ENCODE peak calls at places on chromosomes 1 and 21, in five cellular contexts. K, T, F, M and N are unnamed samples.
A peak's percentile ranks its signal among the peaks of the same experiment; 100 is the strongest.

GRCh38 chr1:85601930-85602329 is 21.4 kb downstream of the CCN1 start:
- DNase-seq in M (no peak), T (no peak), F (no peak), K (no peak), N (no peak)

GRCh38 chr1:193674292-193674944 is 488.0 kb upstream of the B3GALT2 start:
- DNase-seq in F (no peak), K (no peak), T (peak; percentile 65), M (no peak), N (no peak)

GRCh38 chr1:236759252-236759859 is 35.7 kb upstream of the MTR start:
- DNase-seq in F (peak; percentile 7), T (peak; percentile 42), M (peak; percentile 47), K (peak; percentile 51), N (peak; percentile 68)

GRCh38 chr1:221739677-221740025 is 2.2 kb downstream of the DUSP10 start:
- DNase-seq in K (no peak), T (no peak), M (no peak), F (no peak), N (no peak)

GRCh38 chr1:182835811-182836210 is 3.3 kb upstream of the DHX9 start:
- DNase-seq in T (no peak), F (no peak), K (no peak), M (no peak), N (no peak)

GRCh38 chr1:17587693-17588047 is 48.2 kb downstream of the ARHGEF10L start:
- DNase-seq in K (peak; percentile 16), F (no peak), T (peak; percentile 68), M (no peak), N (no peak)

GRCh38 chr1:200542162-200542561 is 78.4 kb downstream of the KIF14 start:
- DNase-seq in F (no peak), M (no peak), K (no peak), T (no peak), N (no peak)

GRCh38 chr1:201842472-201843020 is 13.6 kb downstream of the IPO9 start:
- DNase-seq in K (no peak), T (no peak), M (no peak), F (no peak), N (no peak)

GRCh38 chr1:85607126-85607912 is 26.8 kb downstream of the CCN1 start:
- DNase-seq in K (peak; percentile 92), F (no peak), M (no peak), T (peak; percentile 100), N (no peak)

GRCh38 chr1:199357591-199357990 is 669.9 kb upstream of the NR5A2 start:
- DNase-seq in F (no peak), M (no peak), K (no peak), T (no peak), N (no peak)

GRCh38 chr1:192053661-192054060 is 104.6 kb upstream of the RGS18 start:
- DNase-seq in M (no peak), F (no peak), T (no peak), K (no peak), N (no peak)

GRCh38 chr1:47915677-47916353 is 81.4 kb downstream of the TRABD2B start:
- DNase-seq in M (no peak), K (no peak), F (no peak), T (no peak), N (no peak)

GRCh38 chr1:226870323-226871046 is at the start of gene PSEN2:
- DNase-seq in T (peak; percentile 28), K (peak; percentile 61), M (peak; percentile 91), F (no peak), N (peak; percentile 89)

GRCh38 chr1:16167331-16168143 is 11.7 kb upstream of the EPHA2 start:
- DNase-seq in K (peak; percentile 74), M (peak; percentile 91), T (no peak), F (no peak), N (peak; percentile 77)

GRCh38 chr1:102498929-102499328 is 502.2 kb upstream of the OLFM3 start:
- DNase-seq in F (no peak), T (no peak), M (no peak), K (no peak), N (no peak)

GRCh38 chr1:193479187-193479586 is 292.8 kb upstream of the B3GALT2 start:
- DNase-seq in K (no peak), T (no peak), F (peak; percentile 81), M (no peak), N (no peak)

GRCh38 chr1:21661886-21662285 is 7.3 kb downstream of the RAP1GAP start:
- DNase-seq in K (no peak), F (no peak), T (no peak), M (no peak), N (no peak)

GRCh38 chr21:27268290-27268689 is 301.4 kb upstream of the ADAMTS5 start:
- DNase-seq in F (no peak), K (no peak), M (no peak), T (peak; percentile 57), N (no peak)

GRCh38 chr1:219163401-219163954 is 10.2 kb upstream of the LYPLAL1 start:
- DNase-seq in M (no peak), K (no peak), T (no peak), F (no peak), N (no peak)

GRCh38 chr1:159122005-159122621 is 45.5 kb upstream of the AIM2 start:
- DNase-seq in T (peak; percentile 29), M (no peak), F (peak; percentile 19), K (no peak), N (no peak)

GRCh38 chr1:48232722-48233121 is 10.2 kb downstream of the SLC5A9 start:
- DNase-seq in F (no peak), T (no peak), M (no peak), K (no peak), N (no peak)

GRCh38 chr1:67724928-67725560 is 40.0 kb downstream of the GADD45A start:
- DNase-seq in F (no peak), M (no peak), K (peak; percentile 51), T (peak; percentile 85), N (no peak)

GRCh38 chr1:50474859-50475809 is 51.9 kb upstream of the DMRTA2 start:
- DNase-seq in K (peak; percentile 37), T (peak; percentile 49), F (no peak), M (no peak), N (peak; percentile 10)

GRCh38 chr1:225840223-225840610 is 30.3 kb downstream of the EPHX1 start:
- DNase-seq in K (no peak), T (no peak), F (no peak), M (no peak), N (no peak)

GRCh38 chr1:225842074-225842473 is 32.1 kb downstream of the EPHX1 start:
- DNase-seq in K (no peak), M (no peak), F (no peak), T (no peak), N (no peak)

GRCh38 chr1:225835752-225836151 is 25.8 kb downstream of the EPHX1 start:
- DNase-seq in M (no peak), F (no peak), K (no peak), T (peak; percentile 17), N (no peak)

GRCh38 chr1:225840713-225841112 is 30.8 kb downstream of the EPHX1 start:
- DNase-seq in T (no peak), M (no peak), F (no peak), K (no peak), N (no peak)

DNA sequence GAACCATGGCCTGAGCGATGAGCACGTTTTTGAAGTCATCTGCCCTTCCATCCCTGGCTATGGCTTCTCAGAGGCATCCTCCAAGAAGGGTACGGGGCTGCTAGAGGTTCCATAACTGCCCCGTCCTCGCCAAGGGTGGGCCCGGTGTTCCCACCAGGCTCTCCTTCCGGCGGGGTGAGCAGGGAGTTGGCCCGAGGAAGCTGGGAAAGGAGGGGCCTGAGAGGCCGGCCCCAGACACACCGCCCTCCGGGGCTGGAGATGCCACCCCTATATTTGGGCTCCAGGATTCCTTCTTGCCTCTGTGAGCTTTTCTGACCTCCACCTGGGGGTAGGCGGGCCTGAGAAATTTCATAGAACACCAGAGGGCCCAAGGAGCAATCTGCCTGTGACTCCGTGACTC is 28.9 kb downstream of the EPHX1 start:
- DNase-seq in F (no peak), M (no peak), K (no peak), T (no peak), N (no peak)
- TF ChIP-seq BHLHE40 in F (no peak), M (no peak), K (no peak), T (no peak), N (no peak)

GRCh38 chr1:208691012-208691411 is 446.8 kb upstream of the PLXNA2 start:
- DNase-seq in M (no peak), F (no peak), T (no peak), K (no peak), N (no peak)
- TF ChIP-seq BHLHE40 in M (no peak), F (no peak), T (no peak), K (no peak), N (no peak)

GRCh38 chr1:157841708-157842107 is at the start of gene CD5L:
- DNase-seq in M (no peak), T (no peak), F (no peak), K (no peak), N (no peak)
- TF ChIP-seq BHLHE40 in M (no peak), T (no peak), F (no peak), K (no peak), N (no peak)

GRCh38 chr21:29627905-29628304 is 311.9 kb downstream of the GRIK1 start:
- DNase-seq in F (no peak), T (no peak), K (no peak), M (no peak), N (no peak)

GRCh38 chr21:29621525-29621924 is 318.3 kb downstream of the GRIK1 start:
- DNase-seq in M (no peak), F (no peak), K (no peak), T (no peak), N (no peak)

GRCh38 chr21:29624776-29625175 is 315.0 kb downstream of the GRIK1 start:
- DNase-seq in F (no peak), K (no peak), M (no peak), T (no peak), N (no peak)

GRCh38 chr21:29625990-29626389 is 313.8 kb downstream of the GRIK1 start:
- DNase-seq in F (no peak), T (no peak), K (no peak), M (no peak), N (no peak)

DNA sequence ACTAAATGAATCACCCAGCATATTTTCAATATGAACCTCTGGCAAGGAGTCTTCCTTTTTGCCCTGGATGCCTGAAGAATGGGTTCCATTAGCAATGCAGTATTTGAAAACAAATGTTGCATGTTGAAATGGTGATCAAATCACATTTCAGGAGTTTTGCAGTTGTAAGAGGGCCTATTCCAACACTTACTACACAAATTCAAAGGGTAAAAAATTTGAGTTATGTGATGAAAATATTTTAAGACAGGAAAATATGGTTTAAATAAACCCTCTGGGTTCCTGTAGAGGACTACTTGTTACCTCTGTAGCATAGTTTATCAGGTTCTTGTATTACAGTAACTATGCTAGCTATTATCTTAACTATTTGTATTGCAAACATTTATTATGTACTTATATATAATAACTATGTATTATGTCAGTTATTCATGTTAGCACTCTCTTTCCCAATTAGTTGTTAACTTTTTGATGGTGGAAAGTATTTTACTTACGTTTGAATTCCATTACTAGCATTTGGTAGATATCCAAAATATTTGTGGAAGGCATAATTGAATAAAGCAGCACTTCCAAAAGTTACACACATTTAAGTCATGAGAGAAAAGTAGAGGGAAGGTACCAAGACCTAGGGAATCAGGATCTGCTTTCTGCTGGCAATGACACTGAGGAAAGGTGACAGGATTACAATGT is 312.9 kb downstream of the GRIK1 start:
- DNase-seq in K (no peak), F (no peak), M (no peak), T (no peak), N (no peak)
- TF ChIP-seq BHLHE40 in K (no peak), F (no peak), M (no peak), T (no peak), N (no peak)

GRCh38 chr21:39676054-39676771 is 63.5 kb downstream of the B3GALT5 start:
- DNase-seq in T (no peak), M (no peak), F (peak; percentile 51), K (peak; percentile 45), N (no peak)
- TF ChIP-seq BHLHE40 in T (no peak), M (no peak), F (no peak), K (no peak), N (no peak)

GRCh38 chr1:112714313-112715263 is 544 bp downstream of the PPM1J start:
- DNase-seq in F (no peak), K (no peak), M (peak; percentile 43), T (no peak), N (no peak)
- TF ChIP-seq BHLHE40 in F (no peak), K (no peak), M (no peak), T (no peak), N (no peak)